ENCODE peak calls at places on chromosome 5, in nine cellular contexts. O, E, F, S, H, M, Z, L and G are unnamed samples. For H3K27me3 and H3K4me1, the result is how much of the 10 kb centered on the place peaks cover.

GRCh38 chr5:155343468-155343867 is 329.9 kb downstream of the KIF4B start:
- DNase-seq in Z (no peak), F (no peak), L (no peak), H (no peak), M (no peak), O (no peak), S (no peak), E (no peak), G (no peak)

GRCh38 chr5:135433626-135434426 is 13.3 kb downstream of the DCANP1 start:
- DNase-seq in E (no peak), M (no peak), S (no peak), Z (no peak), H (no peak), L (no peak), F (no peak), O (no peak), G (no peak)

GRCh38 chr5:6734781-6735180 is 21.5 kb downstream of the TENT4A start:
- DNase-seq in M (no peak), Z (no peak), L (no peak), F (no peak), E (no peak), S (no peak), O (no peak), H (no peak), G (no peak)

GRCh38 chr5:51378778-51379652 is 4.2 kb upstream of the ISL1 start:
- DNase-seq in E (peak), Z (no peak), F (no peak), L (no peak), S (no peak), M (no peak), H (no peak), O (no peak), G (no peak)

GRCh38 chr5:119852140-119852539 is 222.8 kb downstream of the FAM170A start:
- DNase-seq in L (no peak), Z (no peak), S (no peak), F (no peak), O (no peak), H (no peak), E (no peak), M (no peak), G (no peak)

GRCh38 chr5:144684899-144685298 is 514.2 kb downstream of the KCTD16 start:
- DNase-seq in L (no peak), O (no peak), M (no peak), Z (no peak), S (no peak), H (no peak), E (no peak), F (no peak), G (no peak)

GRCh38 chr5:98902733-98903132 is 26.1 kb downstream of the CHD1 start:
- DNase-seq in S (no peak), F (no peak), H (no peak), Z (no peak), O (no peak), E (no peak), L (no peak), M (no peak), G (no peak)

GRCh38 chr5:147046894-147047293 is 168.3 kb upstream of the PPP2R2B start:
- DNase-seq in O (no peak), Z (no peak), E (no peak), M (no peak), S (no peak), L (no peak), H (no peak), F (no peak), G (no peak)

GRCh38 chr5:178441486-178442270 is 148.5 kb downstream of the COL23A1 start:
- DNase-seq in F (no peak), L (no peak), Z (no peak), S (no peak), E (no peak), O (no peak), M (no peak), H (no peak), G (no peak)

GRCh38 chr5:171599396-171599795 is 179.9 kb downstream of the FGF18 start:
- DNase-seq in F (no peak), E (peak), M (no peak), Z (no peak), L (no peak), O (peak), S (no peak), H (no peak), G (no peak)

GRCh38 chr5:149878371-149878770 is 66.2 kb downstream of the PDE6A start:
- DNase-seq in H (no peak), S (no peak), L (no peak), Z (no peak), O (no peak), E (peak), F (no peak), M (no peak), G (no peak)

GRCh38 chr5:95284512-95285405 is at the start of gene MCTP1:
- DNase-seq in L (no peak), H (no peak), S (no peak), E (peak), M (no peak), F (no peak), O (peak), Z (no peak), G (peak)

DNA sequence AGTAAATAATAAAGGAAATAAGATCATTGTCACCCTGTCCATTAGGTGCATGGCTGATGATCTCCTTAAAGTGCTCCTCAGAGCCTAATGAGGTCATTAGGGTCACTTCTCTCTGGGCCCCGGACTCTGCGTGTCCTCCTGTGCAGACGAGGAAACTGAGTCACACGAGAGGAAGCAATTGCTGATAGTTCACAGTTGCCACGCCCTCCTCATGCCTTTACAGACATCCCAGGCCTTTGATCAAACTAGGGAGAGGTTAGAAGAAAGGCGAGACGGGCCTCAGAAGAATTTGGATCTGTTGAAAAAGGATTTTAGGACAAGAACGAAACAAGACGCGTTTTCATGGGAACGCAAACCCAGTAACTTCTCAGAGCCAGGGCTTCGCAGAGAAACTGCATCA is 32.0 kb upstream of the MSX2 start:
- DNase-seq in H (no peak), L (no peak), Z (no peak), S (no peak), O (no peak), F (no peak), E (no peak), M (no peak), G (no peak)
- H3K27me3 ChIP-seq in H (under half), L (under half), Z (under half), S (under half), O (half or more), F (under half), E (under half), M (under half), G (half or more)

GRCh38 chr5:175868996-175869638 is 2.3 kb upstream of the CPLX2 start:
- DNase-seq in L (no peak), H (no peak), S (no peak), Z (no peak), M (no peak), E (no peak), F (no peak), O (no peak), G (no peak)
- H3K27ac ChIP-seq in L (no peak), H (no peak), S (no peak), Z (no peak), M (no peak), E (no peak), F (no peak), O (no peak), G (no peak)

GRCh38 chr5:140986117-140986521 is 19.8 kb downstream of the PCDHAC2 start:
- DNase-seq in Z (no peak), S (no peak), F (no peak), M (no peak), E (no peak), O (no peak), L (no peak), H (no peak), G (no peak)
- H3K4me1 ChIP-seq in Z (under half), S (under half), F (under half), M (under half), E (under half), O (under half), L (under half), H (under half), G (under half)

GRCh38 chr5:75620184-75620959 is 9.1 kb downstream of the ANKDD1B start:
- DNase-seq in S (no peak), F (no peak), E (no peak), Z (no peak), H (no peak), L (no peak), M (no peak), O (no peak), G (no peak)

GRCh38 chr5:75626959-75627358 is 15.7 kb downstream of the ANKDD1B start:
- DNase-seq in M (no peak), L (no peak), Z (no peak), O (no peak), E (no peak), H (no peak), F (no peak), S (no peak), G (no peak)

GRCh38 chr5:75623846-75624245 is 12.6 kb downstream of the ANKDD1B start:
- DNase-seq in M (no peak), F (no peak), E (peak), L (no peak), S (no peak), O (no peak), H (no peak), Z (no peak), G (no peak)

GRCh38 chr5:75617746-75618352 is 6.6 kb downstream of the ANKDD1B start:
- DNase-seq in F (no peak), O (no peak), Z (no peak), L (no peak), S (no peak), H (no peak), M (no peak), E (no peak), G (no peak)

DNA sequence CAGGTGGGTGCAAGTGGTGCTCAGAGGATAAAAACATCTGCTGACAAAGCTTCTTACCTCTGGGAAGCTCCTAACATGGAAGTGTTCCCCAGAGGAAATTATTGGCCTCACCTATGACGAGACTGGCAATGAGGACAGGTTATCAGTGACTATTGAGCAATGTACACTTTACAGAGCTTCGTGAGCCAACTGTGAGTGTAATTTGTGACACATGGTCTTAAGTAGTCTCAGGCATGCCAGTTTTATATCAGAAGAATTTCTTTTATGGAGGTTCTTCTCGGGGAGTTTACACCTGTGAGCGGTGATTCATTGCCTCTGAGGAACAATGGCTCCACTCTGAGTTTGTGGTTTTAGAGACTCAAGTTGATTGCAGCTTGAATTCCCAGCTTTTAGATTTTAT is 11.3 kb downstream of the ANKDD1B start:
- DNase-seq in S (peak), F (no peak), L (no peak), Z (no peak), M (no peak), H (no peak), O (no peak), E (no peak), G (peak)
- H3K27me3 ChIP-seq in S (under half), F (under half), L (under half), Z (under half), M (under half), H (under half), O (under half), E (under half), G (under half)

DNA sequence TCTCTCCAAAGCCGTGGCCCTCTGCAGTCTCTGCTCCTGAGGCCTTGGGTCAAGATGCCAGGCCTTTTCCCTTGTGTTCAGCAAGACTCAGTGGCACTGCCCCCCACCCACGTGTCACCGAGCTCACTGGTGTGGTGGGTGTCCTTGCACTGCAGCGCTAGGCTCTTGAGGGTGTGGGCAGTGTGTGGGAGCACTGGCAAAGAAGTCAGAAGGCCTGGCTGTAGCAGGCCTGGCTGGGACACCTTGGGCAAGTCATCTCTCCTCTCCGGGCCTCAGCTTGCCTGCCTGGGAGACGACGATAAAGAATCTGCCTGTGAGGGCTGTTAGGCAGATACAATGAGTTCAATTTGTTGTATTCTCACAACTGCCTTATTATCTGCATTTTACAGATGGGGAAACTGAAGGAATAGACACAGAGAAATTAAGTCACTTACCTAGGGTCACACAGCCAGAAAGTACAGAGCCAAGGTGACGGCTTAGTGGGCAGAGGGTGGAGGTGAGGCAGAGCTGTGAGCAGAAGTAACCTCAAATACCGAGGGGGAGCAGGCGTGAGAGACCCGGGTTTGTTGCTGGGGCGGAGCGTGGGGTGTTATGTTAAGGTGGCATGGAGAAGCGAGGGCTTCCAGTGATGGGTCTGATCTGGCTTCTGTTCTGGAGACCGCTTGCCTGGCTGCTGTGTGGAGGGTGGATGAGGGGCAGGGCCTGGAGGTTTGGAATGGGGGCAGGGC is 1.3 kb downstream of the TSPAN17 start:
- DNase-seq in M (no peak), Z (no peak), H (no peak), O (no peak), S (no peak), F (peak), E (no peak), L (no peak), G (no peak)
- H3K27ac ChIP-seq in M (no peak), Z (no peak), H (peak), O (peak), S (peak), F (peak), E (no peak), L (peak), G (peak)

DNA sequence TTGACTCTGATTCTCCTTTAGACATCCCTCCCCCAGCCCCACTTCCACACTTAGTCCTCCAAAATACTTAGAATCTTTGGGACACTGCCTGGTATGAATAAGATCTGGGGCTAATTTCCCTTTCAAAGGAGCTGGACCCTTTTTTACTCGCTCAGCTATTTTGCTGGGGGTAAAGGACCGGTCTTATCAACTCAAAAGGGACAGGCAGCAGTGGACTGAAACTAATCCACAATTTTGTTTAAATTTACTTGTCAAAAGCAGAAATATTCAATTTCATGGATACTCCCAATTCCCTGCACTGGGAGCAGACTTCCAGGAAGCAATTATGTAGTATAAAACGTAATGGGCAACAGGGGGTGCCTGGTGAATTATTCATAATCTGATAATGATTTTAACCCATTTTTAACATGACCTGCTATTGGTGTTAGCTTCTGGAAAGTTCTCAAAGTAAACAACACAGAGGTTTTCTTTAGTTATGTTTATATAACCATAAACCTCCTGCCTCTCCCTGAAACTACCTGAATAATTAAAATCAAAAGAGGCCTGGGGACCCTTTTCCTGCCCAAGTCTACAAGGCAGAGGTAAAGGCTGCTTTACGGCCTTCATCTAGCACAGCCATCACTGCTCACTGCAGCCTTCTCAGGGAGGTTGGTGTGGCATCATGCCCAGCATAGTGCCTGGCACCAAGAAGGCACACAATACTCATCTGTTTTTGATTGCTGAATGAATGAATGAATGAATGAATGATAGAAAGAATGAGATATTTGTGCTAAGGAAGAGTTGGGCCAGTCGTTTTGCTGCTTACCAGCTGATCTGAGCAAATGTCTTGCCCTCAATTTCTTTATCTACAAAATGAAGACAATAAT is 44.2 kb upstream of the GNPDA1 start:
- DNase-seq in L (no peak), H (no peak), Z (no peak), O (no peak), F (no peak), E (no peak), S (no peak), M (no peak), G (no peak)
- H3K4me1 ChIP-seq in L (under half), H (under half), Z (under half), O (under half), F (under half), E (under half), S (under half), M (under half), G (under half)

DNA sequence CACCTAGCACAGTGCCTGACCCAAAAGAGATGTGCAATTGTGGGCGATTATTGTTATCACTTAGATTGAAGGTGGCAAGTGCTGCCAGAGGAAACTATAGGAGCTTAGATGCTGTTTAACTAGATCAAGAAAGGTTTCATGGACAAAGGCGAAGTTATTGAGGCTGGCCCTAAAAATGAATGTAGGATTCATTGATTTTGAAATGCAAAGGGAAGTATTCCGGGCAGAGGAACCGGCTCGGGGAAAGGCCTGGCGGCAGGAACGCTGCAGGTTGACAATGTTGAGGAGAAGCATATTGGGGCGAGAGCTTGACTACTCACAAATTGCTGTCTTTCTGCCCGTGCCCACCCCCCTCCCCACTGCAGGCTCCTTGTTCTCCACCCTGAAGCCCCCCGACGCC is 37.4 kb upstream of the TTC1 start:
- DNase-seq in H (no peak), E (no peak), Z (no peak), S (no peak), M (no peak), O (no peak), F (no peak), L (no peak), G (no peak)
- H3K27me3 ChIP-seq in H (under half), E (under half), Z (under half), S (under half), M (under half), O (half or more), F (under half), L (under half), G (under half)

DNA sequence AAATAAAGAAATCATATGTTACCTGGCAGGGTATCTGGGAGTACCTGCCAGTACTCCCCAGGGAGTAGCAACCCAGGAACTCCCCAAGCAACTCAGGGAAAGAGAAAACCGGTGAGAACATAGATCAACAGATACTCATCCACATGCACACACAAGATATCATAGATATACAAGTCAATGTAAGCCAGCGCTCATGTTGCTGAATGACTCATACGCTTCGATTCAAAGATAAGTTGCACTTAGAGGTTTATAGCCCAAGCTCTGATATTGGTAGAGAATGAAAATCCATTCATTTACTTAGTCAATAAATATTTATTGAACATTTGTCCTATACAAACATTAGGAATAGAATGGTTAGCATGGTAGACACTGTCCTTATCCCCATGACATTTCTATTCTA is 219.1 kb upstream of the TRPC7 start:
- DNase-seq in M (no peak), F (no peak), H (no peak), S (no peak), O (no peak), E (no peak), L (no peak), Z (no peak), G (no peak)
- H3K27ac ChIP-seq in M (no peak), F (no peak), H (no peak), S (no peak), O (no peak), E (no peak), L (no peak), Z (no peak), G (no peak)

GRCh38 chr5:107766439-107766838 is 95.7 kb upstream of the EFNA5 start:
- DNase-seq in O (no peak), M (no peak), H (no peak), L (no peak), E (no peak), F (no peak), Z (no peak), S (no peak), G (no peak)
- H3K4me1 ChIP-seq in O (under half), M (under half), H (under half), L (under half), E (under half), F (under half), Z (under half), S (under half), G (under half)

DNA sequence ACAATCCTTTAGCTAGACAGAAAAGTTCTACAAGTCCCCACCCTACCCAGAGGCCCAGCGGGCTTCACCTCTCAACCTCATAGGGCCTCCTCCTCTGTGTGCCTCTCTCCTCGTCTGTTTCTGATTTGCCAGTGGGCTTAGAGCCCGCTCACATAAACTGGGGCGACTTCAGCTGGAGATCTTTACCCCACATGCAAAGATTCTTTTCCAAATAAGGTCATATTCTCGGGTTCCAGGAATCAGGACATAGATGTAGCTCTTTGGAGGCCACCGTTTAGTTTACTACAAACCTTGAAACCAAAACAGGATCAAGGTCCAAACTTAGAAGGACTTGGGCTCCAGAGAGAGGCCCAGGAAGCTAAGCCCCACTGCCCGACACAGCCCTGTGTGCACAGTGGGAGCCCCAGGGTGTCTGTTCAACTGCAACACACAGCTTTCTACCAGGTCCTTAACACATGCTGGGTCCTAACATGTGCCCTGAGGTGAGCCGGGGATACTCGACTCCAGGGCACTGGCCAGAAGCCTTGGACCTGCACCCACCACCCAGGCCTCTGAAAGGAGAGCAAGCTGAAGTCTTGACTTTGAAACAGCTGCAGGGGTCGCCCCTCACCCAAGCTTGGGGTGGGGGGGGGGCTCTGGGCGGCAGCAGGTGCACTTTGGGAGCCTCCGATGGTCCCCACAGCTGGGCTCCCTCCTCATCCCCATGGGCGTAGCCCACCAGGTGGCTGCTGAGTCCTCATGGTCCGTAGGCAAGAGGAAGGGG is 26.8 kb upstream of the SLC12A7 start:
- DNase-seq in E (no peak), O (peak), F (no peak), S (no peak), L (no peak), H (no peak), Z (no peak), M (no peak), G (no peak)
- H3K27me3 ChIP-seq in E (under half), O (under half), F (under half), S (under half), L (under half), H (under half), Z (under half), M (under half), G (under half)